ENCODE peak calls at places on chromosome 21, in nine cellular contexts. M is tibial artery, Y is NCI-H748 treated with DMSO at 0.1 percent for 48 hours, N is astrocyte of the spinal cord, S is brain microvascular endothelial cell, V is amniotic stem cell, J is NCI-H2081, B is HAP-1, C is neural crest cell. R is an unnamed sample.

GRCh38 chr21:44890961-44891541 is 17.6 kb upstream of the PTTG1IP start:
- DNase-seq in M (no peak), S (no peak), V (no peak), N (no peak), J (no peak), C (no peak), B (no peak), Y (no peak), R (no peak)

GRCh38 chr21:42288962-42289361 is 26.2 kb downstream of the TFF3 start:
- DNase-seq in S (no peak), J (no peak), C (no peak), Y (no peak), V (no peak), B (no peak), N (no peak), M (no peak), R (no peak)

GRCh38 chr21:44520326-44521300 is 19.4 kb downstream of the KRTAP10-1 start:
- DNase-seq in N (no peak), C (no peak), B (no peak), M (peak), V (no peak), J (no peak), Y (no peak), S (no peak), R (no peak)

GRCh38 chr21:42393443-42393950 is 2.4 kb downstream of the TMPRSS3 start:
- DNase-seq in S (no peak), J (no peak), B (no peak), C (no peak), Y (no peak), V (no peak), N (no peak), M (no peak), R (no peak)

GRCh38 chr21:38377165-38378093 is 120.6 kb downstream of the KCNJ15 start:
- DNase-seq in J (no peak), N (no peak), M (no peak), V (no peak), S (no peak), C (no peak), B (no peak), Y (no peak), R (peak)

GRCh38 chr21:35077975-35078374 is 28.9 kb upstream of the RUNX1 start:
- DNase-seq in J (no peak), Y (no peak), C (no peak), S (no peak), N (no peak), M (no peak), V (no peak), B (no peak), R (peak)

GRCh38 chr21:45302082-45303061 is 14.7 kb upstream of the POFUT2 start:
- DNase-seq in M (peak), C (no peak), Y (no peak), B (no peak), S (peak), N (peak), V (no peak), J (no peak), R (peak)

GRCh38 chr21:40618216-40618615 is 228.7 kb downstream of the DSCAM start:
- DNase-seq in C (no peak), Y (no peak), J (no peak), N (no peak), M (no peak), B (no peak), V (no peak), S (no peak), R (no peak)

GRCh38 chr21:42360317-42360716 is 6.0 kb downstream of the TFF1 start:
- DNase-seq in S (no peak), N (no peak), V (no peak), B (no peak), C (no peak), Y (no peak), J (no peak), M (no peak), R (no peak)

GRCh38 chr21:46459356-46460112 is 843 bp downstream of the DIP2A start:
- DNase-seq in J (no peak), M (peak), V (no peak), B (peak), N (peak), S (peak), C (no peak), Y (peak), R (peak)

GRCh38 chr21:33202464-33203363 is 27.0 kb upstream of the IFNAR2 start:
- DNase-seq in C (no peak), V (no peak), M (no peak), S (no peak), J (no peak), N (no peak), Y (no peak), B (no peak), R (no peak)

GRCh38 chr21:18041012-18041411 is 203.6 kb upstream of the CHODL start:
- DNase-seq in B (peak), N (peak), J (peak), V (no peak), M (no peak), C (no peak), S (no peak), Y (peak), R (peak)

GRCh38 chr21:38249879-38250278 is 6.9 kb upstream of the KCNJ15 start:
- DNase-seq in B (no peak), V (no peak), M (no peak), Y (no peak), J (no peak), S (no peak), N (no peak), C (no peak), R (no peak)

GRCh38 chr21:38494254-38494648 is 4.0 kb downstream of the ERG start:
- DNase-seq in B (no peak), C (no peak), M (no peak), N (peak), V (no peak), J (no peak), Y (no peak), S (no peak), R (no peak)

GRCh38 chr21:39096754-39097153 is 86.5 kb downstream of the PSMG1 start:
- DNase-seq in N (no peak), C (no peak), V (no peak), M (peak), B (peak), Y (no peak), S (no peak), J (no peak), R (no peak)

GRCh38 chr21:28485301-28486022 is 507.2 kb downstream of the LTN1 start:
- DNase-seq in V (peak), C (no peak), S (peak), B (no peak), Y (no peak), J (no peak), M (no peak), N (peak), R (no peak)

GRCh38 chr21:29144736-29145353 is 14.4 kb downstream of the MAP3K7CL start:
- DNase-seq in Y (no peak), M (no peak), J (no peak), V (no peak), N (no peak), S (no peak), B (no peak), C (no peak), R (peak)

GRCh38 chr21:46274797-46275390 is 10.5 kb downstream of the MCM3AP start:
- DNase-seq in C (no peak), V (no peak), N (no peak), J (no peak), S (no peak), M (no peak), B (no peak), Y (no peak), R (no peak)

GRCh38 chr21:39525129-39525528 is 73.4 kb downstream of the SH3BGR start:
- DNase-seq in V (no peak), J (no peak), B (no peak), N (no peak), Y (no peak), C (no peak), S (no peak), M (no peak), R (no peak)

GRCh38 chr21:32253215-32253641 is 25.6 kb downstream of the MIS18A start:
- DNase-seq in M (no peak), B (no peak), V (no peak), J (no peak), N (no peak), Y (no peak), S (no peak), C (no peak), R (no peak)

GRCh38 chr21:26169061-26169610 is 1.4 kb downstream of the APP start:
- DNase-seq in Y (peak), M (peak), C (peak), V (peak), S (peak), N (peak), J (peak), B (peak), R (peak)

GRCh38 chr21:44000360-44000759 is 11.7 kb upstream of the TRAPPC10 start:
- DNase-seq in Y (no peak), N (no peak), V (no peak), C (no peak), S (no peak), M (no peak), J (no peak), B (no peak), R (no peak)

GRCh38 chr21:46122758-46123683 is 25.1 kb downstream of the COL6A2 start:
- DNase-seq in Y (no peak), B (no peak), C (no peak), N (no peak), J (no peak), S (no peak), M (peak), V (no peak), R (no peak)